ENCODE peak calls at places on chromosome 1, in seven cellular contexts. Y, M, D, Q, C, F and H are unnamed samples.

GRCh38 chr1:113391643-113392271 is 1.4 kb downstream of the MAGI3 start:
- DNase-seq in Y (peak), M (no peak), D (peak), Q (peak), C (peak), F (no peak), H (no peak)

GRCh38 chr1:84268346-84268745 is 33.2 kb upstream of the SAMD13 start:
- DNase-seq in Y (no peak), M (no peak), D (no peak), Q (no peak), C (no peak), F (no peak), H (no peak)

GRCh38 chr1:117612517-117613248 is 6.8 kb downstream of the TENT5C start:
- DNase-seq in Y (peak), M (peak), D (peak), Q (no peak), C (peak), F (peak), H (peak)

GRCh38 chr1:67580671-67581403 is 104.2 kb upstream of the GADD45A start:
- DNase-seq in Y (no peak), M (no peak), D (no peak), Q (no peak), C (no peak), F (no peak), H (no peak)

GRCh38 chr1:153778051-153778823 is 3.0 kb downstream of the SLC27A3 start:
- DNase-seq in Y (no peak), M (no peak), D (no peak), Q (no peak), C (no peak), F (no peak), H (no peak)

GRCh38 chr1:42774928-42775549 is 8.0 kb downstream of the C1orf50 start:
- DNase-seq in Y (no peak), M (no peak), D (no peak), Q (no peak), C (no peak), F (no peak), H (no peak)

GRCh38 chr1:27971674-27972073 is 11.9 kb downstream of the XKR8 start:
- DNase-seq in Y (no peak), M (peak), D (peak), Q (no peak), C (no peak), F (no peak), H (no peak)

GRCh38 chr1:88890790-88891317 is 513 bp downstream of the GTF2B start:
- DNase-seq in Y (peak), M (peak), D (peak), Q (peak), C (peak), F (peak), H (peak)

GRCh38 chr1:47213230-47213676 is 18.8 kb downstream of the TAL1 start:
- DNase-seq in Y (no peak), M (no peak), D (no peak), Q (no peak), C (no peak), F (no peak), H (no peak)

GRCh38 chr1:22826630-22827580 is 116.3 kb downstream of the EPHB2 start:
- DNase-seq in Y (peak), M (no peak), D (no peak), Q (no peak), C (peak), F (no peak), H (no peak)

GRCh38 chr1:65245290-65245689 is 64.1 kb upstream of the DNAJC6 start:
- DNase-seq in Y (no peak), M (no peak), D (no peak), Q (no peak), C (no peak), F (no peak), H (no peak)

GRCh38 chr1:33286451-33287185 is 30.3 kb downstream of the ZNF362 start:
- DNase-seq in Y (no peak), M (no peak), D (no peak), Q (no peak), C (no peak), F (no peak), H (no peak)

GRCh38 chr1:33433509-33434362 is 2.8 kb upstream of the PHC2 start:
- DNase-seq in Y (peak), M (peak), D (peak), Q (no peak), C (peak), F (peak), H (peak)

GRCh38 chr1:224447251-224447650 is 12.7 kb upstream of the WDR26 start:
- DNase-seq in Y (peak), M (peak), D (peak), Q (no peak), C (no peak), F (peak), H (peak)

GRCh38 chr1:176905648-176906047 is 258.9 kb downstream of the ASTN1 start:
- DNase-seq in Y (no peak), M (no peak), D (no peak), Q (no peak), C (no peak), F (no peak), H (no peak)

GRCh38 chr1:84892657-84893618 is at the start of gene LPAR3:
- DNase-seq in Y (peak), M (peak), D (no peak), Q (peak), C (peak), F (no peak), H (no peak)

GRCh38 chr1:2240251-2241156 is 12.4 kb downstream of the SKI start:
- DNase-seq in Y (no peak), M (peak), D (peak), Q (peak), C (peak), F (peak), H (no peak)

GRCh38 chr1:198638894-198639319 is at the start of gene PTPRC:
- DNase-seq in Y (no peak), M (no peak), D (no peak), Q (no peak), C (no peak), F (no peak), H (no peak)